ENCODE peak calls at places on chromosome 19, in four cellular contexts. T is K562, D is HepG2, L is H1. F is an unnamed sample.

GRCh38 chr19:18058208-18059009 is 28.3 kb downstream of the IL12RB1 start:
- DNase-seq in T (peak), D (peak), L (peak), F (peak)

GRCh38 chr19:8208119-8208709 is 956 bp upstream of the CERS4 start:
- DNase-seq in T (no peak), D (no peak), L (no peak), F (no peak)

GRCh38 chr19:17755977-17756670 is 4.8 kb downstream of the FCHO1 start:
- DNase-seq in T (peak), D (no peak), L (no peak), F (no peak)

GRCh38 chr19:4676955-4677731 is 7.0 kb upstream of the MYDGF start:
- DNase-seq in T (peak), D (peak), L (peak), F (peak)

GRCh38 chr19:44548736-44549135 is 19.3 kb upstream of the CEACAM20 start:
- DNase-seq in T (no peak), D (no peak), L (no peak), F (no peak)

GRCh38 chr19:11067356-11068113 is 21.7 kb upstream of the LDLR start:
- DNase-seq in T (no peak), D (no peak), L (no peak), F (no peak)

GRCh38 chr19:5618591-5618990 is 4.0 kb downstream of the SAFB2 start:
- DNase-seq in T (no peak), D (no peak), L (no peak), F (no peak)

GRCh38 chr19:5048091-5048726 is 79.3 kb downstream of the KDM4B start:
- DNase-seq in T (peak), D (peak), L (peak), F (no peak)

GRCh38 chr19:38561658-38562057 is 56.1 kb downstream of the MAP4K1 start:
- DNase-seq in T (no peak), D (no peak), L (no peak), F (no peak)

GRCh38 chr19:33906578-33907335 is 110.1 kb downstream of the KCTD15 start:
- DNase-seq in T (no peak), D (peak), L (no peak), F (no peak)

GRCh38 chr19:4547303-4548237 is 7.7 kb upstream of the LRG1 start:
- DNase-seq in T (no peak), D (no peak), L (no peak), F (no peak)

GRCh38 chr19:12550951-12551832 is at the start of gene ZNF564:
- DNase-seq in T (peak), D (peak), L (peak), F (peak)

GRCh38 chr19:12112238-12112637 is 27.9 kb downstream of the ZNF20 start:
- DNase-seq in T (no peak), D (peak), L (no peak), F (no peak)

GRCh38 chr19:12987190-12987589 is 8.1 kb upstream of the NFIX start:
- DNase-seq in T (no peak), D (no peak), L (no peak), F (no peak)

GRCh38 chr19:47756627-47756929 is 11.2 kb downstream of the NOP53 start:
- DNase-seq in T (no peak), D (no peak), L (no peak), F (no peak)

GRCh38 chr19:47507924-47508553 is 6.8 kb downstream of the NAPA start:
- DNase-seq in T (no peak), D (no peak), L (no peak), F (no peak)

GRCh38 chr19:56973713-56974553 is 133.4 kb upstream of the PEG3 start:
- DNase-seq in T (no peak), D (peak), L (no peak), F (no peak)

GRCh38 chr19:19758164-19758563 is 25.3 kb upstream of the ZNF14 start:
- DNase-seq in T (peak), D (no peak), L (no peak), F (no peak)

GRCh38 chr19:8526345-8527062 is 12.5 kb upstream of the ZNF414 start:
- DNase-seq in T (peak), D (peak), L (peak), F (peak)

GRCh38 chr19:3401004-3401768 is 34.8 kb downstream of the NFIC start:
- DNase-seq in T (no peak), D (no peak), L (no peak), F (no peak)

GRCh38 chr19:43966079-43966694 is 15.2 kb downstream of the ZNF221 start:
- DNase-seq in T (no peak), D (no peak), L (no peak), F (no peak)

GRCh38 chr19:58586131-58586765 is 13.1 kb upstream of the MZF1 start:
- DNase-seq in T (no peak), D (no peak), L (no peak), F (no peak)

GRCh38 chr19:21580101-21580500 is 74.7 kb downstream of the ZNF429 start:
- DNase-seq in T (no peak), D (no peak), L (no peak), F (no peak)

GRCh38 chr19:53977991-53978731 is 13.3 kb upstream of the CACNG6 start:
- DNase-seq in T (peak), D (no peak), L (peak), F (peak)

GRCh38 chr19:13212759-13213330 is 62.6 kb downstream of the IER2 start:
- DNase-seq in T (peak), D (peak), L (no peak), F (peak)

GRCh38 chr19:43809762-43810696 is 7.8 kb upstream of the LYPD5 start:
- DNase-seq in T (peak), D (peak), L (no peak), F (peak)

GRCh38 chr19:54137913-54138776 is 583 bp downstream of the CNOT3 start:
- DNase-seq in T (peak), D (no peak), L (no peak), F (no peak)

GRCh38 chr19:16618248-16618647 is 9.8 kb downstream of the MED26 start:
- DNase-seq in T (no peak), D (no peak), L (no peak), F (no peak)

GRCh38 chr19:2550431-2551171 is 74.7 kb downstream of the GADD45B start:
- DNase-seq in T (no peak), D (no peak), L (no peak), F (no peak)

GRCh38 chr19:4557971-4558941 is 1.2 kb downstream of the SEMA6B start:
- DNase-seq in T (no peak), D (no peak), L (no peak), F (no peak)

GRCh38 chr19:1745589-1746031 is 7.7 kb upstream of the ONECUT3 start:
- DNase-seq in T (no peak), D (no peak), L (no peak), F (peak)

GRCh38 chr19:16682539-16682938 is 21.6 kb downstream of the TMEM38A start:
- DNase-seq in T (no peak), D (no peak), L (no peak), F (no peak)

GRCh38 chr19:14059093-14059480 is 2.8 kb downstream of the PALM3 start:
- DNase-seq in T (peak), D (no peak), L (no peak), F (no peak)

GRCh38 chr19:2547033-2547680 is 71.2 kb downstream of the GADD45B start:
- DNase-seq in T (no peak), D (peak), L (no peak), F (no peak)

DNA sequence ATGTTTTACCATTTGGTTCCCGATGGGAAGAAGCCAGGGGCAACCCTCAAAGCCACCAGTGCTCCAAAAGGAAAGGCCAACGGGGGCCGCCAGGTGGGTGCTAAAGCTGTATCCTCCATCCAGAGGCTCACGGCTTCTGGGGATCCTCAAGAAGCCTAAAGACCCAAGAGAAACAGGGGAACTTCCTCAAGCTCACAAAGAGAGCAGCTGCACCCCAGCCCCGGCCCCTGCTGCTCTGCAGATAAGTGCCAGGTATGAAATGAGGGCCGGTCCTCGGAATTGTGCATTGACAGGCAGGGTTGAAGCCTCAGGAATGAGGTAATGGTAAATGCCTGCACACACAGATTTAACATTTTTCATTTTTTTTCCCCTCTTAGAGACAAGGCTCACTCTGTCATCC is 8.0 kb upstream of the POP4 start:
- DNase-seq in T (no peak), D (no peak), L (no peak), F (no peak)
- TF ChIP-seq SP1 in T (no peak), D (no peak), L (no peak), F (no peak)

GRCh38 chr19:30690935-30691505 is 318.8 kb downstream of the ZNF536 start:
- DNase-seq in T (no peak), D (no peak), L (no peak), F (no peak)
- TF ChIP-seq FOSL1 in T (no peak), D (no peak), L (no peak), F (no peak)

GRCh38 chr19:40277356-40277755 is 7.8 kb downstream of the AKT2 start:
- DNase-seq in T (no peak), D (no peak), L (no peak), F (no peak)

GRCh38 chr19:40279761-40280607 is 5.2 kb downstream of the AKT2 start:
- DNase-seq in T (no peak), D (no peak), L (no peak), F (no peak)

GRCh38 chr19:40278361-40279045 is 6.6 kb downstream of the AKT2 start:
- DNase-seq in T (no peak), D (no peak), L (no peak), F (no peak)

GRCh38 chr19:40280608-40281221 is 4.4 kb downstream of the AKT2 start:
- DNase-seq in T (no peak), D (no peak), L (no peak), F (no peak)

GRCh38 chr19:40279120-40279551 is 6.0 kb downstream of the AKT2 start:
- DNase-seq in T (no peak), D (no peak), L (no peak), F (no peak)
- TF ChIP-seq MAX in T (no peak), D (no peak), L (no peak), F (no peak)

DNA sequence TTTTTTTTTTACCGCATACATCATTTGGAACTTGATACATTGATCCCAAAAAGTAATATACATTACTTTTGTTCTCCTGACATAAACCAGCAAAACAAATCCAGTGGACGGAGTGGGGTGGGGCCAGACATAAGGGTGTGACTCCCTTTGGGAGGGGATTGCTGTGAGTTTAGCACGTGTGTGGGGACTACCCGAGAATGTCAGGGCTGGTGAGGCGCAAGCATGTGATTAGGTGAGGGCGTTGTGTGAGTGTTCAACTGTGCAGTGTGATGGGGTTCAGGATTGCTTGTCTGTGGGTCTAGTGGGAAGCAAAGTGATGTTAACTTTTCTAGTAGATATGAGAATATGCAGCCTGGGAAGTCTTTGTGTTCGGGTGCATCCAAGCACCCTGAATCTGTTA is 468.0 kb downstream of the TSHZ3 start:
- DNase-seq in T (no peak), D (no peak), L (no peak), F (no peak)
- TF ChIP-seq SP1 in T (no peak), D (no peak), L (no peak), F (no peak)

DNA sequence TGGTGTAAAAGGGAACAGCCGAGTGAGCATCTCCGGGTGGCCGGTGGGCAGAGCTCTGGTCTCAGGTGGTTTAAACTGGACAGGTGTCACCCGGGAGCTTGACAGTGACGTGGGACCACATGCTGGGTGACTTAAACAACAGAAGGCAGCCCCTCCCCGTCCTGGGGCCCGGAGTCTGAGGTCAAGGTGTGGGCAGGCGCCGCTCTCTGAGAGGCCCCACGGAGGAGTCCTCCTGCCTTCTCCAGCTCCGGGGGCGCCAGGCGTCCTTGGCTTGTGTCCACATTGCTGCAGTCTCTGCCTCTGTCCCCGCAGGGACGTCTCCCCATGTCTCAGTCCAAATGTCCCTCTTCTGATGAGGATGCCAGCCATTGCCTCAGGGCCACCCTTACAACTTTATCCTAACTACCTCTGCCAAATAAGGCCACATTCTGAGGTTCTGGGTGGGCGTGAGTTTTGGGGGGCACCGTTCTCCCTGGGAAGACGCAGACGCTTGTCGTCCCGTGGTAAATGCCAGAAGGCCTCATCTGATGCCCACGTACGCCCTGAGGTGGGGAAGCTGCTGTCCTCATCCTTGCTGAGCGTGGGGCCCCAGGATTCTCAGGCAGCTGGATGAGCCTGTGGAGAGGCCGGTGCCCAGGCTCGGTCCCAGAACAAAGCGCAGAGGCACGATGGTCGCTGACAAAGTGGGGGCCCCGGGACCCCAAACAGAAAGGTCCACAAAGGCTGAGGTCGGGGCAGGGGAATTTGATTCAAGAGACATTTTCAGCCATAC is 12.9 kb downstream of the GZMM start:
- DNase-seq in T (peak), D (peak), L (no peak), F (no peak)
- TF ChIP-seq FOSL1 in T (no peak), D (no peak), L (no peak), F (no peak)

F was measured in HCT116.